ENCODE peak calls at places on chromosome 11, in ten cellular contexts. One of them, this sample, is unnamed.

GRCh38 chr11:132106336-132106982 is 736.0 kb downstream of the NTM start:
- DNase-seq in GM04504: no peak
- DNase-seq in PC-9: no peak
- DNase-seq in NB4: no peak
- DNase-seq in DMS153: no peak
- DNase-seq in left ventricle myocardium superior: no peak
- DNase-seq in T-helper 1 cell: no peak
- DNase-seq in NCI-H1694 treated with DMSO at 0.1 percent for 48 hours: no peak
- DNase-seq in coronary artery: no peak
- DNase-seq in A549: no peak
- DNase-seq in this sample: no peak

GRCh38 chr11:37459430-37459829 is 861.4 kb upstream of the RAG2 start:
- DNase-seq in GM04504: no peak
- DNase-seq in PC-9: no peak
- DNase-seq in NB4: no peak
- DNase-seq in DMS153: no peak
- DNase-seq in left ventricle myocardium superior: no peak
- DNase-seq in T-helper 1 cell: no peak
- DNase-seq in NCI-H1694 treated with DMSO at 0.1 percent for 48 hours: no peak
- DNase-seq in coronary artery: no peak
- DNase-seq in A549: no peak
- DNase-seq in this sample: no peak

GRCh38 chr11:125348704-125349635 is 147.1 kb downstream of the FEZ1 start:
- DNase-seq in GM04504: no peak
- DNase-seq in PC-9: no peak
- DNase-seq in NB4: peak
- DNase-seq in DMS153: no peak
- DNase-seq in left ventricle myocardium superior: peak
- DNase-seq in T-helper 1 cell: peak
- DNase-seq in NCI-H1694 treated with DMSO at 0.1 percent for 48 hours: no peak
- DNase-seq in coronary artery: no peak
- DNase-seq in A549: peak
- DNase-seq in this sample: peak

GRCh38 chr11:95923730-95924413 is at the start of gene MTMR2:
- DNase-seq in GM04504: peak
- DNase-seq in PC-9: peak
- DNase-seq in NB4: peak
- DNase-seq in DMS153: peak
- DNase-seq in left ventricle myocardium superior: peak
- DNase-seq in T-helper 1 cell: peak
- DNase-seq in NCI-H1694 treated with DMSO at 0.1 percent for 48 hours: no peak
- DNase-seq in coronary artery: peak
- DNase-seq in A549: peak
- DNase-seq in this sample: peak

GRCh38 chr11:8715501-8715900 is 32.9 kb downstream of the RPL27A start:
- DNase-seq in GM04504: no peak
- DNase-seq in PC-9: no peak
- DNase-seq in NB4: peak
- DNase-seq in DMS153: no peak
- DNase-seq in left ventricle myocardium superior: peak
- DNase-seq in T-helper 1 cell: no peak
- DNase-seq in NCI-H1694 treated with DMSO at 0.1 percent for 48 hours: no peak
- DNase-seq in coronary artery: no peak
- DNase-seq in A549: no peak
- DNase-seq in this sample: no peak

GRCh38 chr11:74318241-74318932 is 6.9 kb upstream of the P4HA3 start:
- DNase-seq in GM04504: no peak
- DNase-seq in PC-9: no peak
- DNase-seq in NB4: no peak
- DNase-seq in DMS153: no peak
- DNase-seq in left ventricle myocardium superior: no peak
- DNase-seq in T-helper 1 cell: no peak
- DNase-seq in NCI-H1694 treated with DMSO at 0.1 percent for 48 hours: no peak
- DNase-seq in coronary artery: no peak
- DNase-seq in A549: no peak
- DNase-seq in this sample: no peak

GRCh38 chr11:20611892-20612291 is 12.5 kb downstream of the SLC6A5 start:
- DNase-seq in GM04504: no peak
- DNase-seq in PC-9: peak
- DNase-seq in NB4: peak
- DNase-seq in DMS153: no peak
- DNase-seq in left ventricle myocardium superior: no peak
- DNase-seq in T-helper 1 cell: no peak
- DNase-seq in NCI-H1694 treated with DMSO at 0.1 percent for 48 hours: no peak
- DNase-seq in coronary artery: no peak
- DNase-seq in A549: no peak
- DNase-seq in this sample: peak

GRCh38 chr11:114340311-114341131 is 44.3 kb downstream of the NNMT start:
- DNase-seq in GM04504: peak
- DNase-seq in PC-9: peak
- DNase-seq in NB4: peak
- DNase-seq in DMS153: peak
- DNase-seq in left ventricle myocardium superior: peak
- DNase-seq in T-helper 1 cell: no peak
- DNase-seq in NCI-H1694 treated with DMSO at 0.1 percent for 48 hours: peak
- DNase-seq in coronary artery: no peak
- DNase-seq in A549: peak
- DNase-seq in this sample: peak

GRCh38 chr11:10450451-10451398 is 4.3 kb upstream of the AMPD3 start:
- DNase-seq in GM04504: no peak
- DNase-seq in PC-9: peak
- DNase-seq in NB4: peak
- DNase-seq in DMS153: peak
- DNase-seq in left ventricle myocardium superior: peak
- DNase-seq in T-helper 1 cell: peak
- DNase-seq in NCI-H1694 treated with DMSO at 0.1 percent for 48 hours: no peak
- DNase-seq in coronary artery: no peak
- DNase-seq in A549: peak
- DNase-seq in this sample: no peak

GRCh38 chr11:130190371-130190881 is 30.8 kb downstream of the ST14 start:
- DNase-seq in GM04504: no peak
- DNase-seq in PC-9: no peak
- DNase-seq in NB4: no peak
- DNase-seq in DMS153: no peak
- DNase-seq in left ventricle myocardium superior: no peak
- DNase-seq in T-helper 1 cell: no peak
- DNase-seq in NCI-H1694 treated with DMSO at 0.1 percent for 48 hours: no peak
- DNase-seq in coronary artery: no peak
- DNase-seq in A549: no peak
- DNase-seq in this sample: no peak

GRCh38 chr11:120226242-120226641 is 13.7 kb upstream of the POU2F3 start:
- DNase-seq in GM04504: no peak
- DNase-seq in PC-9: no peak
- DNase-seq in NB4: no peak
- DNase-seq in DMS153: no peak
- DNase-seq in left ventricle myocardium superior: peak
- DNase-seq in T-helper 1 cell: no peak
- DNase-seq in NCI-H1694 treated with DMSO at 0.1 percent for 48 hours: no peak
- DNase-seq in coronary artery: no peak
- DNase-seq in A549: no peak
- DNase-seq in this sample: no peak

GRCh38 chr11:30935861-30936260 is 349.7 kb upstream of the MPPED2 start:
- DNase-seq in GM04504: no peak
- DNase-seq in PC-9: no peak
- DNase-seq in NB4: no peak
- DNase-seq in DMS153: no peak
- DNase-seq in left ventricle myocardium superior: no peak
- DNase-seq in T-helper 1 cell: no peak
- DNase-seq in NCI-H1694 treated with DMSO at 0.1 percent for 48 hours: no peak
- DNase-seq in coronary artery: no peak
- DNase-seq in A549: no peak
- DNase-seq in this sample: no peak

GRCh38 chr11:132312161-132312560 is 941.7 kb downstream of the NTM start:
- DNase-seq in GM04504: no peak
- DNase-seq in PC-9: no peak
- DNase-seq in NB4: peak
- DNase-seq in DMS153: no peak
- DNase-seq in left ventricle myocardium superior: no peak
- DNase-seq in T-helper 1 cell: no peak
- DNase-seq in NCI-H1694 treated with DMSO at 0.1 percent for 48 hours: no peak
- DNase-seq in coronary artery: no peak
- DNase-seq in A549: no peak
- DNase-seq in this sample: no peak

GRCh38 chr11:71527576-71528210 is 626 bp downstream of the KRTAP5-7 start:
- DNase-seq in GM04504: no peak
- DNase-seq in PC-9: no peak
- DNase-seq in NB4: no peak
- DNase-seq in DMS153: no peak
- DNase-seq in left ventricle myocardium superior: no peak
- DNase-seq in T-helper 1 cell: no peak
- DNase-seq in NCI-H1694 treated with DMSO at 0.1 percent for 48 hours: no peak
- DNase-seq in coronary artery: no peak
- DNase-seq in A549: no peak
- DNase-seq in this sample: no peak

GRCh38 chr11:94184362-94184761 is 55.7 kb downstream of the PANX1 start:
- DNase-seq in GM04504: no peak
- DNase-seq in PC-9: no peak
- DNase-seq in NB4: no peak
- DNase-seq in DMS153: no peak
- DNase-seq in left ventricle myocardium superior: no peak
- DNase-seq in T-helper 1 cell: no peak
- DNase-seq in NCI-H1694 treated with DMSO at 0.1 percent for 48 hours: no peak
- DNase-seq in coronary artery: no peak
- DNase-seq in A549: no peak
- DNase-seq in this sample: no peak

GRCh38 chr11:2453436-2453835 is 8.6 kb downstream of the KCNQ1 start:
- DNase-seq in GM04504: no peak
- DNase-seq in PC-9: no peak
- DNase-seq in NB4: no peak
- DNase-seq in DMS153: no peak
- DNase-seq in left ventricle myocardium superior: no peak
- DNase-seq in T-helper 1 cell: no peak
- DNase-seq in NCI-H1694 treated with DMSO at 0.1 percent for 48 hours: no peak
- DNase-seq in coronary artery: no peak
- DNase-seq in A549: no peak
- DNase-seq in this sample: no peak

GRCh38 chr11:2393111-2393868 is 7.3 kb upstream of the TSSC4 start:
- DNase-seq in GM04504: no peak
- DNase-seq in PC-9: no peak
- DNase-seq in NB4: no peak
- DNase-seq in DMS153: no peak
- DNase-seq in left ventricle myocardium superior: no peak
- DNase-seq in T-helper 1 cell: no peak
- DNase-seq in NCI-H1694 treated with DMSO at 0.1 percent for 48 hours: no peak
- DNase-seq in coronary artery: no peak
- DNase-seq in A549: no peak
- DNase-seq in this sample: no peak

GRCh38 chr11:117456027-117456720 is 128.5 kb downstream of the CEP164 start:
- DNase-seq in GM04504: no peak
- DNase-seq in PC-9: no peak
- DNase-seq in NB4: no peak
- DNase-seq in DMS153: no peak
- DNase-seq in left ventricle myocardium superior: no peak
- DNase-seq in T-helper 1 cell: no peak
- DNase-seq in NCI-H1694 treated with DMSO at 0.1 percent for 48 hours: no peak
- DNase-seq in coronary artery: no peak
- DNase-seq in A549: no peak
- DNase-seq in this sample: no peak

GRCh38 chr11:3614742-3615171 is 27.0 kb downstream of the ART5 start:
- DNase-seq in GM04504: no peak
- DNase-seq in PC-9: no peak
- DNase-seq in NB4: peak
- DNase-seq in DMS153: no peak
- DNase-seq in left ventricle myocardium superior: peak
- DNase-seq in T-helper 1 cell: peak
- DNase-seq in NCI-H1694 treated with DMSO at 0.1 percent for 48 hours: no peak
- DNase-seq in coronary artery: no peak
- DNase-seq in A549: no peak
- DNase-seq in this sample: peak

GRCh38 chr11:125514336-125515101 is 18.5 kb upstream of the FEZ1 start:
- DNase-seq in GM04504: peak
- DNase-seq in PC-9: peak
- DNase-seq in NB4: peak
- DNase-seq in DMS153: no peak
- DNase-seq in left ventricle myocardium superior: no peak
- DNase-seq in T-helper 1 cell: peak
- DNase-seq in NCI-H1694 treated with DMSO at 0.1 percent for 48 hours: peak
- DNase-seq in coronary artery: no peak
- DNase-seq in A549: no peak
- DNase-seq in this sample: peak

GRCh38 chr11:64359712-64360402 is 895 bp downstream of the RPS6KA4 start:
- DNase-seq in GM04504: no peak
- DNase-seq in PC-9: no peak
- DNase-seq in NB4: peak
- DNase-seq in DMS153: no peak
- DNase-seq in left ventricle myocardium superior: no peak
- DNase-seq in T-helper 1 cell: no peak
- DNase-seq in NCI-H1694 treated with DMSO at 0.1 percent for 48 hours: no peak
- DNase-seq in coronary artery: no peak
- DNase-seq in A549: no peak
- DNase-seq in this sample: no peak

GRCh38 chr11:70074701-70075100 is 3.4 kb upstream of the ANO1 start:
- DNase-seq in GM04504: no peak
- DNase-seq in PC-9: no peak
- DNase-seq in NB4: no peak
- DNase-seq in DMS153: no peak
- DNase-seq in left ventricle myocardium superior: no peak
- DNase-seq in T-helper 1 cell: no peak
- DNase-seq in NCI-H1694 treated with DMSO at 0.1 percent for 48 hours: no peak
- DNase-seq in coronary artery: peak
- DNase-seq in A549: no peak
- DNase-seq in this sample: no peak

GRCh38 chr11:30244255-30244654 is 13.4 kb downstream of the FSHB start:
- DNase-seq in GM04504: no peak
- DNase-seq in PC-9: no peak
- DNase-seq in NB4: no peak
- DNase-seq in DMS153: no peak
- DNase-seq in left ventricle myocardium superior: no peak
- DNase-seq in T-helper 1 cell: no peak
- DNase-seq in NCI-H1694 treated with DMSO at 0.1 percent for 48 hours: no peak
- DNase-seq in coronary artery: no peak
- DNase-seq in A549: peak
- DNase-seq in this sample: peak

GRCh38 chr11:12075822-12076821 is 34.3 kb upstream of the MICAL2 start:
- DNase-seq in GM04504: peak
- DNase-seq in PC-9: no peak
- DNase-seq in NB4: no peak
- DNase-seq in DMS153: no peak
- DNase-seq in left ventricle myocardium superior: no peak
- DNase-seq in T-helper 1 cell: no peak
- DNase-seq in NCI-H1694 treated with DMSO at 0.1 percent for 48 hours: no peak
- DNase-seq in coronary artery: peak
- DNase-seq in A549: peak
- DNase-seq in this sample: no peak

GRCh38 chr11:69335461-69336386 is 41.8 kb downstream of the MYEOV start:
- DNase-seq in GM04504: no peak
- DNase-seq in PC-9: no peak
- DNase-seq in NB4: no peak
- DNase-seq in DMS153: no peak
- DNase-seq in left ventricle myocardium superior: no peak
- DNase-seq in T-helper 1 cell: no peak
- DNase-seq in NCI-H1694 treated with DMSO at 0.1 percent for 48 hours: no peak
- DNase-seq in coronary artery: peak
- DNase-seq in A549: no peak
- DNase-seq in this sample: no peak

GRCh38 chr11:72306186-72306585 is 62.2 kb upstream of the PHOX2A start:
- DNase-seq in GM04504: no peak
- DNase-seq in PC-9: no peak
- DNase-seq in NB4: no peak
- DNase-seq in DMS153: no peak
- DNase-seq in left ventricle myocardium superior: no peak
- DNase-seq in T-helper 1 cell: no peak
- DNase-seq in NCI-H1694 treated with DMSO at 0.1 percent for 48 hours: no peak
- DNase-seq in coronary artery: no peak
- DNase-seq in A549: no peak
- DNase-seq in this sample: no peak

GRCh38 chr11:8100151-8100550 is 19.1 kb downstream of the TUB start:
- DNase-seq in GM04504: no peak
- DNase-seq in PC-9: no peak
- DNase-seq in NB4: no peak
- DNase-seq in DMS153: no peak
- DNase-seq in left ventricle myocardium superior: no peak
- DNase-seq in T-helper 1 cell: no peak
- DNase-seq in NCI-H1694 treated with DMSO at 0.1 percent for 48 hours: no peak
- DNase-seq in coronary artery: peak
- DNase-seq in A549: no peak
- DNase-seq in this sample: no peak

GRCh38 chr11:68966894-68967780 is 13.6 kb downstream of the MRGPRD start:
- DNase-seq in GM04504: no peak
- DNase-seq in PC-9: no peak
- DNase-seq in NB4: no peak
- DNase-seq in DMS153: no peak
- DNase-seq in left ventricle myocardium superior: no peak
- DNase-seq in T-helper 1 cell: no peak
- DNase-seq in NCI-H1694 treated with DMSO at 0.1 percent for 48 hours: no peak
- DNase-seq in coronary artery: peak
- DNase-seq in A549: no peak
- DNase-seq in this sample: no peak